ENCODE peak calls at places on chromosomes 5 and 9, in ten cellular contexts. X is left ventricle myocardium superior; B is GDM1; E is pons; I is A549; J is amniotic stem cell; L is effector memory CD8-positive, alpha-beta T cell; R is left lobe of liver; Z is immature natural killer cell; H is neural progenitor cell. Y is an unnamed sample.

GRCh38 chr5:150488519-150489357 is 19.2 kb upstream of the NDST1 start:
- DNase-seq in L (no peak), R (peak), H (no peak), J (no peak), X (peak), I (no peak), E (peak), B (no peak), Z (no peak), Y (no peak)

GRCh38 chr9:88653926-88654325 is 118.9 kb downstream of the NXNL2 start:
- DNase-seq in I (no peak), X (no peak), E (no peak), J (no peak), Z (no peak), L (no peak), H (no peak), R (no peak), B (no peak), Y (no peak)

GRCh38 chr5:112401924-112402323 is 17.2 kb downstream of the EPB41L4A start:
- DNase-seq in H (no peak), J (no peak), L (no peak), R (no peak), Z (no peak), I (no peak), X (no peak), E (no peak), B (no peak), Y (no peak)

GRCh38 chr5:173327084-173327947 is 898 bp downstream of the STC2 start:
- DNase-seq in L (no peak), E (no peak), R (no peak), J (no peak), H (peak), Z (no peak), X (peak), B (no peak), I (peak), Y (no peak)

GRCh38 chr5:1276930-1277329 is 17.9 kb downstream of the TERT start:
- DNase-seq in B (no peak), H (no peak), J (no peak), E (no peak), X (no peak), R (no peak), I (no peak), L (no peak), Z (no peak), Y (no peak)

GRCh38 chr9:98182069-98182820 is 10.2 kb downstream of the CORO2A start:
- DNase-seq in E (no peak), B (no peak), L (no peak), H (no peak), I (no peak), Z (no peak), R (no peak), X (no peak), J (no peak), Y (no peak)

GRCh38 chr9:136886610-136887597 is 588 bp downstream of the TRAF2 start:
- DNase-seq in X (peak), Z (peak), B (peak), I (peak), E (no peak), H (peak), J (no peak), L (peak), R (no peak), Y (no peak)

GRCh38 chr9:34651286-34651685 is 699 bp upstream of the IL11RA start:
- DNase-seq in R (peak), H (no peak), E (peak), B (no peak), X (no peak), Z (no peak), J (no peak), L (no peak), I (no peak), Y (no peak)

GRCh38 chr9:115604831-115605483 is 487.0 kb upstream of the TNC start:
- DNase-seq in H (no peak), E (no peak), B (no peak), Z (no peak), R (no peak), X (no peak), L (no peak), J (peak), I (no peak), Y (no peak)

GRCh38 chr5:114317751-114318150 is 44.1 kb upstream of the KCNN2 start:
- DNase-seq in Z (no peak), R (no peak), B (no peak), H (no peak), L (no peak), I (no peak), E (no peak), J (no peak), X (no peak), Y (no peak)

GRCh38 chr9:108486791-108487190 is 369.0 kb downstream of the ACTL7B start:
- DNase-seq in X (no peak), E (no peak), B (no peak), J (no peak), I (no peak), L (no peak), Z (no peak), R (no peak), H (no peak), Y (no peak)

GRCh38 chr5:54663876-54664275 is 146.3 kb downstream of the SNX18 start:
- DNase-seq in E (peak), Z (no peak), I (no peak), L (no peak), J (peak), B (no peak), R (peak), H (no peak), X (peak), Y (no peak)

GRCh38 chr9:131299346-131299745 is 9.8 kb downstream of the PLPP7 start:
- DNase-seq in Z (no peak), E (no peak), R (no peak), L (no peak), J (no peak), X (peak), B (no peak), H (no peak), I (no peak), Y (no peak)

GRCh38 chr9:116791314-116791713 is 104.2 kb downstream of the TRIM32 start:
- DNase-seq in B (no peak), E (no peak), R (no peak), H (no peak), J (no peak), X (no peak), I (no peak), Z (no peak), L (no peak), Y (no peak)

GRCh38 chr9:100370064-100370723 is 17.5 kb upstream of the TEX10 start:
- DNase-seq in L (no peak), H (no peak), B (no peak), X (no peak), I (no peak), Z (no peak), E (no peak), R (no peak), J (no peak), Y (no peak)

GRCh38 chr9:136692190-136693134 is 5.2 kb upstream of the AGPAT2 start:
- DNase-seq in X (no peak), E (no peak), R (no peak), I (no peak), H (no peak), L (no peak), Z (no peak), B (no peak), J (no peak), Y (no peak)

GRCh38 chr5:23330726-23331125 is 176.7 kb upstream of the PRDM9 start:
- DNase-seq in X (no peak), L (no peak), B (no peak), Z (no peak), H (no peak), J (no peak), R (no peak), E (no peak), I (no peak), Y (no peak)

GRCh38 chr9:110655723-110656641 is 12.6 kb upstream of the MUSK start:
- DNase-seq in X (no peak), Z (no peak), L (no peak), R (no peak), J (no peak), B (no peak), E (no peak), H (no peak), I (no peak), Y (no peak)

GRCh38 chr5:140926903-140927573 is 939 bp downstream of the PCDHAC1 start:
- DNase-seq in L (no peak), Z (no peak), X (peak), H (peak), B (no peak), I (no peak), R (no peak), E (no peak), J (no peak), Y (no peak)

GRCh38 chr5:179311581-179311980 is 33.7 kb downstream of the ADAMTS2 start:
- DNase-seq in J (no peak), Z (no peak), X (no peak), I (no peak), E (no peak), B (no peak), H (no peak), L (no peak), R (no peak), Y (no peak)

GRCh38 chr5:61052870-61053269 is 107.9 kb downstream of the NDUFAF2 start:
- DNase-seq in X (no peak), H (no peak), B (no peak), E (no peak), I (peak), J (peak), L (no peak), Z (no peak), R (no peak), Y (no peak)

GRCh38 chr5:108216890-108217289 is 165.0 kb downstream of the FBXL17 start:
- DNase-seq in Z (no peak), I (no peak), L (no peak), E (no peak), R (no peak), J (no peak), X (no peak), B (no peak), H (no peak), Y (peak)

GRCh38 chr5:81316581-81316980 is 15.2 kb downstream of the ZCCHC9 start:
- DNase-seq in I (no peak), R (no peak), H (no peak), E (no peak), B (no peak), J (no peak), X (no peak), Z (no peak), L (no peak), Y (no peak)

GRCh38 chr9:100674419-100675122 is 96.7 kb downstream of the CAVIN4 start:
- DNase-seq in X (no peak), J (no peak), Z (no peak), E (peak), H (no peak), B (no peak), L (no peak), R (no peak), I (no peak), Y (no peak)

GRCh38 chr9:95087659-95088242 is 229.8 kb downstream of the FANCC start:
- DNase-seq in Z (no peak), X (no peak), H (no peak), J (no peak), B (no peak), I (peak), R (no peak), E (no peak), L (no peak), Y (no peak)

GRCh38 chr5:156186760-156187159 is 140.2 kb upstream of the SGCD start:
- DNase-seq in J (no peak), B (no peak), L (no peak), E (no peak), H (no peak), X (no peak), R (no peak), I (peak), Z (no peak), Y (no peak)

GRCh38 chr9:80797841-80798688 is 891.3 kb downstream of the TLE1 start:
- DNase-seq in B (no peak), H (peak), L (no peak), R (no peak), E (peak), I (no peak), Z (no peak), J (no peak), X (peak), Y (no peak)

GRCh38 chr5:127924606-127925005 is 159.0 kb upstream of the SLC12A2 start:
- DNase-seq in L (no peak), R (no peak), Z (no peak), E (no peak), B (no peak), I (no peak), H (no peak), X (no peak), J (no peak), Y (no peak)

GRCh38 chr5:170522211-170523128 is 18.6 kb downstream of the KCNIP1 start:
- DNase-seq in X (no peak), Z (no peak), E (no peak), L (no peak), R (no peak), H (no peak), B (no peak), I (no peak), J (no peak), Y (no peak)

GRCh38 chr5:73116506-73116905 is 3.9 kb upstream of the TMEM171 start:
- DNase-seq in H (no peak), L (no peak), J (no peak), R (no peak), E (no peak), Z (no peak), X (no peak), B (no peak), I (no peak), Y (no peak)

GRCh38 chr5:161312882-161313281 is 233.6 kb downstream of the GABRB2 start:
- DNase-seq in X (no peak), R (no peak), Z (no peak), E (no peak), B (no peak), H (no peak), J (no peak), L (no peak), I (no peak), Y (no peak)

GRCh38 chr5:57174128-57174849 is 430 bp downstream of the GPBP1 start:
- DNase-seq in H (no peak), X (no peak), L (no peak), E (no peak), I (no peak), J (no peak), R (peak), Z (no peak), B (no peak), Y (no peak)

GRCh38 chr9:36023260-36024048 is 13.3 kb upstream of the RECK start:
- DNase-seq in L (peak), H (peak), X (peak), E (peak), R (peak), I (peak), Z (peak), J (peak), B (peak), Y (no peak)

GRCh38 chr5:139268364-139269202 is 25.0 kb upstream of the MATR3 start:
- DNase-seq in I (no peak), X (no peak), Z (no peak), R (no peak), L (no peak), E (peak), B (no peak), H (peak), J (no peak), Y (no peak)

Y was measured in glomerular endothelial cell.